ENCODE peak calls at places on chromosome X, in ten cellular contexts. E is NCI-H460; Z is bronchial epithelial cell; J is NCI-H446; B is left ventricle myocardium inferior; I is Caco-2; S is lower lobe of right lung; H is amniotic stem cell; X is activated CD4-positive, alpha-beta T cell treated with anti-CD3 and anti-CD28 coated beads, Interleukin-2, amount 50 U/mL, for 24 hours; A is NCI-H1694. M is an unnamed sample.

GRCh38 chrX:112694811-112695210 is 15.1 kb upstream of the LHFPL1 start:
- DNase-seq in E (no peak), Z (no peak), J (no peak), B (no peak), I (no peak), S (no peak), H (no peak), X (no peak), A (no peak), M (no peak)

GRCh38 chrX:44343412-44343942 is at the start of gene EFHC2:
- DNase-seq in E (no peak), Z (no peak), J (no peak), B (peak), I (no peak), S (peak), H (no peak), X (peak), A (no peak), M (peak)

GRCh38 chrX:87517571-87518141 is at the start of gene KLHL4:
- DNase-seq in E (peak), Z (peak), J (no peak), B (no peak), I (no peak), S (no peak), H (no peak), X (no peak), A (no peak), M (peak)

GRCh38 chrX:153485396-153486080 is 9.2 kb upstream of the BGN start:
- DNase-seq in E (no peak), Z (no peak), J (no peak), B (no peak), I (no peak), S (no peak), H (no peak), X (no peak), A (no peak), M (no peak)

GRCh38 chrX:1453390-1453783 is 678 bp upstream of the ASMTL start:
- DNase-seq in E (no peak), Z (no peak), J (no peak), B (no peak), I (no peak), S (peak), H (no peak), X (no peak), A (no peak), M (no peak)

GRCh38 chrX:17082831-17083230 is 136.4 kb downstream of the REPS2 start:
- DNase-seq in E (peak), Z (peak), J (no peak), B (no peak), I (no peak), S (no peak), H (no peak), X (no peak), A (peak), M (no peak)

GRCh38 chrX:148470324-148470723 is 30.1 kb upstream of the AFF2 start:
- DNase-seq in E (no peak), Z (no peak), J (no peak), B (no peak), I (no peak), S (no peak), H (no peak), X (no peak), A (no peak), M (no peak)

GRCh38 chrX:150664290-150664689 is 28.9 kb upstream of the MTMR1 start:
- DNase-seq in E (no peak), Z (no peak), J (peak), B (peak), I (no peak), S (peak), H (no peak), X (no peak), A (peak), M (no peak)

GRCh38 chrX:55187281-55187680 is 32.9 kb upstream of the PAGE5 start:
- DNase-seq in E (no peak), Z (peak), J (no peak), B (no peak), I (no peak), S (no peak), H (no peak), X (no peak), A (no peak), M (no peak)